ENCODE peak calls at places on chromosomes 6 and 20, in nine cellular contexts. D, B, O, R, Q, Y, C, H and W are unnamed samples.

GRCh38 chr6:5080574-5080973 is 4.6 kb upstream of the PPP1R3G start:
- DNase-seq in D (no peak), B (no peak), O (no peak), R (no peak), Q (no peak), Y (no peak), C (no peak), H (no peak), W (no peak)

GRCh38 chr6:34154668-34155447 is 9.0 kb upstream of the GRM4 start:
- DNase-seq in D (peak; percentile 74), B (peak; percentile 52), O (peak; percentile 60), R (no peak), Q (peak; percentile 53), Y (peak; percentile 42), C (peak; percentile 48), H (peak; percentile 28), W (no peak)

GRCh38 chr20:57654998-57655811 is 35.0 kb upstream of the ZBP1 start:
- DNase-seq in D (peak; percentile 12), B (peak; percentile 10), O (no peak), R (peak; percentile 21), Q (no peak), Y (peak; percentile 9), C (peak; percentile 16), H (no peak), W (peak; percentile 38)

GRCh38 chr6:136599324-136600011 is 49.2 kb upstream of the MAP7 start:
- DNase-seq in D (no peak), B (no peak), O (no peak), R (no peak), Q (no peak), Y (no peak), C (no peak), H (no peak), W (no peak)

GRCh38 chr20:38217791-38218565 is 42.6 kb downstream of the KIAA1755 start:
- DNase-seq in D (no peak), B (peak; percentile 93), O (peak; percentile 43), R (peak; percentile 80), Q (peak; percentile 17), Y (peak; percentile 53), C (no peak), H (no peak), W (no peak)

GRCh38 chr6:169035381-169036280 is 218.0 kb downstream of the THBS2 start:
- DNase-seq in D (no peak), B (peak; percentile 52), O (no peak), R (no peak), Q (no peak), Y (no peak), C (no peak), H (no peak), W (no peak)

GRCh38 chr20:1108437-1108920 is 9.9 kb upstream of the PSMF1 start:
- DNase-seq in D (peak; percentile 44), B (peak; percentile 64), O (peak; percentile 43), R (peak; percentile 40), Q (peak; percentile 62), Y (peak; percentile 26), C (peak; percentile 66), H (peak; percentile 18), W (peak; percentile 65)

GRCh38 chr20:35902545-35902941 is 51.8 kb downstream of the SCAND1 start:
- DNase-seq in D (no peak), B (no peak), O (no peak), R (no peak), Q (no peak), Y (no peak), C (no peak), H (no peak), W (no peak)

GRCh38 chr6:111200823-111201134 is 113.5 kb downstream of the SLC16A10 start:
- DNase-seq in D (no peak), B (no peak), O (no peak), R (no peak), Q (no peak), Y (no peak), C (no peak), H (no peak), W (no peak)

GRCh38 chr20:5000263-5001173 is 792 bp downstream of the SLC23A2 start:
- DNase-seq in D (peak; percentile 33), B (no peak), O (peak; percentile 36), R (peak; percentile 51), Q (peak; percentile 39), Y (peak; percentile 46), C (peak; percentile 46), H (no peak), W (peak; percentile 65)

GRCh38 chr20:46356195-46357029 is 48.1 kb upstream of the CDH22 start:
- DNase-seq in D (no peak), B (no peak), O (no peak), R (no peak), Q (no peak), Y (no peak), C (no peak), H (no peak), W (no peak)

GRCh38 chr6:5942591-5942990 is 64.1 kb downstream of the NRN1 start:
- DNase-seq in D (no peak), B (no peak), O (no peak), R (no peak), Q (no peak), Y (no peak), C (no peak), H (no peak), W (no peak)

GRCh38 chr6:35148167-35148741 is 7.1 kb upstream of the TCP11 start:
- DNase-seq in D (no peak), B (peak; percentile 84), O (no peak), R (no peak), Q (no peak), Y (no peak), C (no peak), H (no peak), W (no peak)

GRCh38 chr6:11410539-11411307 is 126.8 kb upstream of the TMEM170B start:
- DNase-seq in D (no peak), B (no peak), O (no peak), R (no peak), Q (no peak), Y (no peak), C (no peak), H (no peak), W (no peak)

DNA sequence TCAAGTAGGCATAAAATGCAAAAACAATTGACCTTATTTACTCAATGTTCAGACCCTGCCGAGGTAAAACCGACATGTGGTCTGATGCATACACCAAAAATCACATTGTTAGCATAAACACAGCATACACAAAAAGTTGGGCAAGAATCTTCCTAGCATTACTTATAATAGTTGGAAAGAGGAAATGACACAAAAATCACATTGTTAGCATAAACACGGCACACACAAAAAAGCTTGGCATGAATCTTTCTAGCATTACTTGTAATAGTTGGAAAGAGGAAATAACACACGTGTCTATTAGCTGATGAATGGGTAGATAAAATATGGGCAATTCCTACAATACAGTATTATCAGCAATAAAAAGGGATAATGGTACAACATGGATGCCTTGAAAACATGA is 1019.2 kb upstream of the CITED2 start:
- DNase-seq in D (no peak), B (no peak), O (no peak), R (no peak), Q (no peak), Y (no peak), C (no peak), H (no peak), W (no peak)
- H3K4me1 ChIP-seq in D (no peaks in the 10 kb centered on the region), B (no peaks in the 10 kb centered on the region), O (peaks cover 4% of the 10 kb centered on the region), R (no peaks in the 10 kb centered on the region), Q (no peaks in the 10 kb centered on the region), Y (no peaks in the 10 kb centered on the region), C (no peaks in the 10 kb centered on the region), H (no peaks in the 10 kb centered on the region), W (no peaks in the 10 kb centered on the region)

GRCh38 chr6:44221961-44222335 is 1.4 kb upstream of the SLC29A1 start:
- DNase-seq in D (no peak), B (no peak), O (no peak), R (no peak), Q (no peak), Y (no peak), C (no peak), H (no peak), W (no peak)

GRCh38 chr6:44222486-44222986 is 859 bp upstream of the SLC29A1 start:
- DNase-seq in D (no peak), B (no peak), O (no peak), R (no peak), Q (no peak), Y (no peak), C (no peak), H (no peak), W (no peak)

GRCh38 chr6:44224154-44224977 is 971 bp downstream of the SLC29A1 start:
- DNase-seq in D (peak; percentile 74), B (peak; percentile 44), O (no peak), R (no peak), Q (no peak), Y (no peak), C (no peak), H (no peak), W (no peak)

GRCh38 chr6:44223471-44224153 is at the start of gene SLC29A1:
- DNase-seq in D (peak; percentile 91), B (peak; percentile 72), O (peak; percentile 85), R (peak; percentile 81), Q (peak; percentile 79), Y (peak; percentile 70), C (peak; percentile 87), H (peak; percentile 65), W (peak; percentile 88)

GRCh38 chr6:44222987-44223470 is 366 bp upstream of the SLC29A1 start:
- DNase-seq in D (no peak), B (peak; percentile 16), O (peak; percentile 23), R (no peak), Q (no peak), Y (no peak), C (no peak), H (no peak), W (no peak)
- H3K4me1 ChIP-seq in D (peaks cover 69% of the 10 kb centered on the region), B (peaks cover 29% of the 10 kb centered on the region), O (peaks cover 96% of the 10 kb centered on the region), R (peaks cover 53% of the 10 kb centered on the region), Q (peaks cover 37% of the 10 kb centered on the region), Y (peaks cover 37% of the 10 kb centered on the region), C (peaks cover 7% of the 10 kb centered on the region), H (peaks cover 15% of the 10 kb centered on the region), W (peaks cover 74% of the 10 kb centered on the region)

DNA sequence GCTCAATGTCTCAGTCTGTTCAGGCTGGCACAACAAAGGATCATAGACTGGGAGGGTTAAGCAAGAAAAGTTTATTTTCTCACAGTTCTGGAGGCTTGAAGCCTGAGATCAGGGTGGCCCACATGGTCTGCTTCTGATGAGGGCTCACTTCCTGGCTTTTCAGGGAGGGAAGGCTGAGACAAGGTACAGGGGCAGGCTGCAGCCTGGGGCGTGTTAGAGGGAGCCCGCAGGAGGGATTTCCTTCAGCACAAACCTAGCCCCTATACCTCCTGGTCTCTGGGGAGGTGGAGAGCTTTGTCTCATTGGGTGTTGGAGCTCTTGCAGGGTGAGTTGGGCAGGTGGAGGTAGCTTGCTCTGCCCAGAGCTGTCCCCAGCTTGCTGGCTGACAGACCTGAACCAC is 81.1 kb upstream of the GPR6 start:
- DNase-seq in D (no peak), B (no peak), O (no peak), R (no peak), Q (no peak), Y (no peak), C (no peak), H (no peak), W (no peak)
- H3K4me1 ChIP-seq in D (no peaks in the 10 kb centered on the region), B (peaks cover 17% of the 10 kb centered on the region), O (no peaks in the 10 kb centered on the region), R (no peaks in the 10 kb centered on the region), Q (no peaks in the 10 kb centered on the region), Y (no peaks in the 10 kb centered on the region), C (no peaks in the 10 kb centered on the region), H (no peaks in the 10 kb centered on the region), W (peaks cover 17% of the 10 kb centered on the region)

GRCh38 chr6:32115623-32116022 is 6.5 kb upstream of the TNXB start:
- DNase-seq in D (no peak), B (no peak), O (no peak), R (no peak), Q (no peak), Y (peak; percentile 34), C (no peak), H (no peak), W (no peak)
- H3K4me1 ChIP-seq in D (peaks cover 5% of the 10 kb centered on the region), B (peaks cover 28% of the 10 kb centered on the region), O (peaks cover 63% of the 10 kb centered on the region), R (peaks cover 37% of the 10 kb centered on the region), Q (peaks cover 14% of the 10 kb centered on the region), Y (peaks cover 19% of the 10 kb centered on the region), C (peaks cover 4% of the 10 kb centered on the region), H (no peaks in the 10 kb centered on the region), W (peaks cover 63% of the 10 kb centered on the region)